ENCODE peak calls at places on chromosomes 2 and 18, in six cellular contexts. L is SJSA1, O is astrocyte of the cerebellum, V is mammary epithelial cell, I is lower leg skin, C is epithelial cell of esophagus. Z is an unnamed sample.

GRCh38 chr2:171966268-171966667 is 33.5 kb upstream of the METAP1D start:
- DNase-seq in L (no peak), O (no peak), V (no peak), I (no peak), C (no peak), Z (no peak)

GRCh38 chr2:68365087-68365486 is at the start of gene PLEK:
- DNase-seq in L (no peak), O (no peak), V (no peak), I (peak), C (no peak), Z (peak)

GRCh38 chr2:127811397-127811860 is 458 bp upstream of the WDR33 start:
- DNase-seq in L (no peak), O (no peak), V (no peak), I (no peak), C (no peak), Z (no peak)

GRCh38 chr18:25594351-25594750 is 242.4 kb upstream of the ZNF521 start:
- DNase-seq in L (no peak), O (no peak), V (peak), I (no peak), C (no peak), Z (no peak)

GRCh38 chr2:158967731-158968395 is 577 bp upstream of the TANC1 start:
- DNase-seq in L (peak), O (peak), V (peak), I (peak), C (peak), Z (no peak)

GRCh38 chr18:59229681-59230443 is 9.9 kb downstream of the GRP start:
- DNase-seq in L (no peak), O (no peak), V (peak), I (no peak), C (no peak), Z (no peak)

GRCh38 chr2:124258481-124258880 is 233.4 kb downstream of the CNTNAP5 start:
- DNase-seq in L (no peak), O (no peak), V (no peak), I (no peak), C (no peak), Z (no peak)

GRCh38 chr18:62781893-62782292 is 66.6 kb downstream of the PHLPP1 start:
- DNase-seq in L (peak), O (no peak), V (peak), I (peak), C (peak), Z (no peak)

GRCh38 chr18:12252061-12252460 is 2.1 kb upstream of the CIDEA start:
- DNase-seq in L (no peak), O (no peak), V (no peak), I (no peak), C (no peak), Z (no peak)

GRCh38 chr2:71896385-71897144 is 251.1 kb downstream of the CYP26B1 start:
- DNase-seq in L (no peak), O (no peak), V (no peak), I (peak), C (no peak), Z (no peak)

GRCh38 chr2:46445561-46445960 is 33.8 kb upstream of the TMEM247 start:
- DNase-seq in L (no peak), O (no peak), V (no peak), I (no peak), C (no peak), Z (no peak)

GRCh38 chr2:62569907-62570793 is 64.2 kb upstream of the TMEM17 start:
- DNase-seq in L (no peak), O (no peak), V (no peak), I (no peak), C (no peak), Z (no peak)

GRCh38 chr2:160097329-160097728 is 34.9 kb upstream of the PLA2R1 start:
- DNase-seq in L (peak), O (no peak), V (peak), I (no peak), C (no peak), Z (no peak)

GRCh38 chr18:57353137-57353939 is 981 bp downstream of the ST8SIA3 start:
- DNase-seq in L (no peak), O (no peak), V (no peak), I (no peak), C (no peak), Z (no peak)

GRCh38 chr2:112275887-112276773 is 733 bp downstream of the ZC3H6 start:
- DNase-seq in L (peak), O (peak), V (peak), I (peak), C (peak), Z (peak)

GRCh38 chr2:150100311-150100710 is 387.2 kb downstream of the RND3 start:
- DNase-seq in L (no peak), O (no peak), V (no peak), I (no peak), C (no peak), Z (no peak)

GRCh38 chr2:137837830-137838229 is 126.4 kb upstream of the HNMT start:
- DNase-seq in L (no peak), O (peak), V (no peak), I (no peak), C (no peak), Z (no peak)

GRCh38 chr2:54271236-54271635 is 15.2 kb upstream of the TSPYL6 start:
- DNase-seq in L (no peak), O (no peak), V (no peak), I (no peak), C (no peak), Z (no peak)

GRCh38 chr2:239522002-239522739 is 121.4 kb upstream of the HDAC4 start:
- DNase-seq in L (no peak), O (no peak), V (no peak), I (no peak), C (no peak), Z (no peak)

GRCh38 chr2:211103989-211104388 is 547.6 kb downstream of the CPS1 start:
- DNase-seq in L (no peak), O (no peak), V (peak), I (no peak), C (peak), Z (no peak)

GRCh38 chr2:16257001-16257724 is 316.8 kb downstream of the MYCN start:
- DNase-seq in L (no peak), O (no peak), V (no peak), I (no peak), C (no peak), Z (no peak)

GRCh38 chr18:30903566-30903965 is 139.0 kb downstream of the DSC3 start:
- DNase-seq in L (no peak), O (peak), V (peak), I (no peak), C (peak), Z (no peak)

GRCh38 chr2:84393829-84394228 is 65.3 kb downstream of the SUCLG1 start:
- DNase-seq in L (peak), O (no peak), V (no peak), I (no peak), C (no peak), Z (no peak)

GRCh38 chr2:231391981-231392380 is 3.5 kb upstream of the B3GNT7 start:
- DNase-seq in L (no peak), O (no peak), V (no peak), I (no peak), C (no peak), Z (no peak)
- H3K4me3 ChIP-seq in L (no peak), O (no peak), V (no peak), I (no peak), C (no peak), Z (no peak)

GRCh38 chr2:232420073-232420454 is 13.4 kb downstream of the ALPG start:
- DNase-seq in L (no peak), O (no peak), V (no peak), I (no peak), C (no peak), Z (no peak)

GRCh38 chr2:232419245-232420072 is 12.8 kb downstream of the ALPG start:
- DNase-seq in L (no peak), O (no peak), V (no peak), I (no peak), C (peak), Z (no peak)

GRCh38 chr2:232420463-232421188 is 14.0 kb downstream of the ALPG start:
- DNase-seq in L (no peak), O (no peak), V (peak), I (no peak), C (peak), Z (no peak)

GRCh38 chr2:232422051-232422450 is 15.4 kb downstream of the ALPG start:
- DNase-seq in L (no peak), O (no peak), V (no peak), I (no peak), C (no peak), Z (no peak)

DNA sequence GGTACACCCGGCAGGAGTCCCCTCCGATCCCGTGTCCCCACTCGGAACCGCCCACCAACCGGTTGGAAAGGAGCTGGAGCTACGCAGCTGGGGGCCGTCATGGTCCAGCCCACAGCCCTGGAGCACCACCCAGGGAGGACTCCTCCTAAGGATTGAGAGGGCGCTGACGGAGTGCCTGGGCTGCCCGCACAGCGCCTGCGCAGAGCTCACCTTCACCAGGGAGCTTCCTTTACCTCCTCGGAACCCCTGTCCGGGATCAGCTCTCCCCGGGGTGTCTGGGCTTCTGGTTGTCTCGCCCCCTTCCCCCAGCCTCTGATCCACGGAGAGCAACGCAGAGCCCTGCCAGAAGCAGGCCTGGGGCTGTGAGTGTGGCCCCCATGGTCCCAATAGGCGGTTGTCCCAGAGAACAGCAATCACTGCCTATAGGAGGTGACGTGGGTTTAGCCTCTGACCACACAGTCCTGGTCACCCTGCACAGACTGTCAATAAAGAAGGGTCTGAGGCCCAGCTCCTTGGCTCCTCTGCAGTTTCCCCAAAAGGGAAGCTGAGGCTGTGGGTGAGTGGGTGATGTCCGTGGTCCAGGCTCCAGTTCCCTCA is 14.6 kb downstream of the ALPG start:
- DNase-seq in L (no peak), O (no peak), V (no peak), I (no peak), C (no peak), Z (no peak)
- H3K4me3 ChIP-seq in L (no peak), O (no peak), V (peak), I (no peak), C (no peak), Z (no peak)

DNA sequence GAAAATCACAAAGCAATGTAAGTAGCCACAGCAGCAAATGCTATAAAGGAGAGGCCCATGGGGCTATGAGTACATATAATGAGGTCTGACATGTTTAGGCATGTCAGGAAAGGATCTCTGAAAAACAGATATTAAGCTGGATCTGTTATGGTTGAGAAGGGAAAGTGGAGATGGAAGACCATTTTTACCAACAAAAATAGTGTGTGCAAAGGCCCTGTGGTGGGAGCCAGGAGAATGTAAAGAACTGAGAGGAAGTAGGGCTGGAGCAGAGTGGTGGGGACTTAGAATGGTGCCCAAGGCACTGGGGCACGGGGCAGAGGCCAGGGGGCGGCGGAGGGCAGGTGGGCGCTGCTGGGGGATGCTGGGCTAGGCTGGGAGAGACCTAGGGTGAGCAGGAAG is 5.1 kb upstream of the AGFG1 start:
- DNase-seq in L (no peak), O (no peak), V (peak), I (no peak), C (peak), Z (no peak)
- H3K4me3 ChIP-seq in L (no peak), O (no peak), V (no peak), I (no peak), C (no peak), Z (no peak)

GRCh38 chr2:55923978-55924325 is 370 bp upstream of the EFEMP1 start:
- DNase-seq in L (peak), O (no peak), V (no peak), I (no peak), C (no peak), Z (no peak)
- H3K4me3 ChIP-seq in L (peak), O (peak), V (peak), I (peak), C (peak), Z (no peak)

GRCh38 chr2:110101911-110102774 is 13.5 kb downstream of the MALL start:
- DNase-seq in L (no peak), O (peak), V (peak), I (peak), C (peak), Z (no peak)
- H3K4me3 ChIP-seq in L (no peak), O (no peak), V (peak), I (no peak), C (no peak), Z (no peak)

DNA sequence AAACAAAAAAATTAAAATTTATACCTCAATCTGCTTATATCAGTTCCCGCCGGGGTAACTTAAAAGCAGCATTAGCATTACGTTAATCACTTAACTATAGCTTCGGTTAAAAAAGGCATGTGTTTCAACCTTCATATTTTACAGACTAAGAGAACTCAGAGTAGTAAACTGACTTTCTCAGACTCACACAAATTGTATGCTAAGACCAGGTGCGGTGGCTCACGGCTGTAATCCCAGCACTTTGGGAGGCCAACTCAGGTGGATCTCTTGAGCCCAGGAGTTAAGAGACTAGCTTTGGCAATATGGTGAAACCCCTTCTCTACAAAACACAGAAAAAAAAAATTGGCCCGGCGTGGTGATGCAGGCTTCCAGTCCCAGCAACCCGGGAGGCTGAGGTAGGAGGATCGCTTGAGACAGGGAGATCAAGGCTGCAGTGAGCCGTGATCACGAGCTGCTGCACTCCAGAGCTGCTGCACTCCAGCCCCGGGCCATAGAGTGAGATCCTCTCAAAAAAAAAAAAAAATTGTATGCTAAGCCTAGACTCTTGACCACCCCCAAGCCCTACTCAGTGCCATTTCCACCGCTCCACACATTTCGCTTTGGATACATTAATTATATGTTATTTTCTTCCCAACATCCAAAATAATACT is 2.4 kb downstream of the HNRNPLL start:
- DNase-seq in L (no peak), O (no peak), V (no peak), I (no peak), C (peak), Z (no peak)
- H3K4me3 ChIP-seq in L (peak), O (peak), V (peak), I (no peak), C (peak), Z (no peak)

GRCh38 chr2:136253288-136254004 is 135.5 kb upstream of the CXCR4 start:
- DNase-seq in L (no peak), O (no peak), V (no peak), I (no peak), C (no peak), Z (no peak)

GRCh38 chr2:136248907-136249306 is 131.0 kb upstream of the CXCR4 start:
- DNase-seq in L (no peak), O (no peak), V (no peak), I (no peak), C (no peak), Z (no peak)

GRCh38 chr2:136255127-136255526 is 137.2 kb upstream of the CXCR4 start:
- DNase-seq in L (no peak), O (no peak), V (no peak), I (no peak), C (no peak), Z (no peak)

GRCh38 chr2:136254681-136255080 is 136.7 kb upstream of the CXCR4 start:
- DNase-seq in L (no peak), O (no peak), V (no peak), I (no peak), C (no peak), Z (peak)

GRCh38 chr2:136251777-136252477 is 134.0 kb upstream of the CXCR4 start:
- DNase-seq in L (no peak), O (no peak), V (no peak), I (no peak), C (no peak), Z (no peak)
- H3K4me3 ChIP-seq in L (no peak), O (no peak), V (no peak), I (no peak), C (no peak), Z (no peak)

Z was measured in GM06990.